ENCODE peak calls at places on chromosomes 6 and 20, in five cellular contexts. X is body of pancreas, M is AG09319, B is astrocyte, K is HepG2. Q is an unnamed sample.

GRCh38 chr6:53813096-53813495 is 18.3 kb downstream of the LRRC1 start:
- DNase-seq in X (no peak), M (no peak), B (no peak), K (no peak), Q (no peak)

GRCh38 chr20:52426856-52427255 is 235.3 kb upstream of the ZFP64 start:
- DNase-seq in X (no peak), M (no peak), B (no peak), K (no peak), Q (no peak)

GRCh38 chr6:112835078-112835477 is 487.9 kb downstream of the RFPL4B start:
- DNase-seq in X (no peak), M (no peak), B (no peak), K (no peak), Q (no peak)

GRCh38 chr20:53866787-53867740 is 203.3 kb downstream of the BCAS1 start:
- DNase-seq in X (no peak), M (no peak), B (no peak), K (peak), Q (no peak)

GRCh38 chr20:14444106-14444505 is 106.7 kb upstream of the FLRT3 start:
- DNase-seq in X (no peak), M (no peak), B (no peak), K (no peak), Q (no peak)

GRCh38 chr6:98041921-98042320 is 758.9 kb upstream of the MMS22L start:
- DNase-seq in X (no peak), M (no peak), B (peak), K (no peak), Q (no peak)

GRCh38 chr6:106648651-106649308 is 19.4 kb downstream of the QRSL1 start:
- DNase-seq in X (no peak), M (no peak), B (no peak), K (no peak), Q (no peak)

GRCh38 chr6:112031956-112032355 is 21.9 kb upstream of the CCN6 start:
- DNase-seq in X (no peak), M (no peak), B (no peak), K (no peak), Q (no peak)

GRCh38 chr6:27592481-27593199 is 119.7 kb upstream of the ZNF184 start:
- DNase-seq in X (no peak), M (peak), B (peak), K (peak), Q (peak)

GRCh38 chr6:166441641-166442078 is 58.9 kb upstream of the MPC1 start:
- DNase-seq in X (no peak), M (no peak), B (no peak), K (no peak), Q (no peak)

GRCh38 chr6:14751645-14752173 is 494.2 kb upstream of the JARID2 start:
- DNase-seq in X (no peak), M (no peak), B (no peak), K (no peak), Q (no peak)

GRCh38 chr6:25402125-25402524 is 123.0 kb downstream of the CARMIL1 start:
- DNase-seq in X (no peak), M (no peak), B (no peak), K (no peak), Q (no peak)

GRCh38 chr6:72746276-72746675 is 124.4 kb downstream of the KCNQ5 start:
- DNase-seq in X (no peak), M (no peak), B (peak), K (no peak), Q (no peak)

GRCh38 chr6:126721581-126722145 is 381.7 kb downstream of the CENPW start:
- DNase-seq in X (no peak), M (peak), B (peak), K (no peak), Q (peak)

DNA sequence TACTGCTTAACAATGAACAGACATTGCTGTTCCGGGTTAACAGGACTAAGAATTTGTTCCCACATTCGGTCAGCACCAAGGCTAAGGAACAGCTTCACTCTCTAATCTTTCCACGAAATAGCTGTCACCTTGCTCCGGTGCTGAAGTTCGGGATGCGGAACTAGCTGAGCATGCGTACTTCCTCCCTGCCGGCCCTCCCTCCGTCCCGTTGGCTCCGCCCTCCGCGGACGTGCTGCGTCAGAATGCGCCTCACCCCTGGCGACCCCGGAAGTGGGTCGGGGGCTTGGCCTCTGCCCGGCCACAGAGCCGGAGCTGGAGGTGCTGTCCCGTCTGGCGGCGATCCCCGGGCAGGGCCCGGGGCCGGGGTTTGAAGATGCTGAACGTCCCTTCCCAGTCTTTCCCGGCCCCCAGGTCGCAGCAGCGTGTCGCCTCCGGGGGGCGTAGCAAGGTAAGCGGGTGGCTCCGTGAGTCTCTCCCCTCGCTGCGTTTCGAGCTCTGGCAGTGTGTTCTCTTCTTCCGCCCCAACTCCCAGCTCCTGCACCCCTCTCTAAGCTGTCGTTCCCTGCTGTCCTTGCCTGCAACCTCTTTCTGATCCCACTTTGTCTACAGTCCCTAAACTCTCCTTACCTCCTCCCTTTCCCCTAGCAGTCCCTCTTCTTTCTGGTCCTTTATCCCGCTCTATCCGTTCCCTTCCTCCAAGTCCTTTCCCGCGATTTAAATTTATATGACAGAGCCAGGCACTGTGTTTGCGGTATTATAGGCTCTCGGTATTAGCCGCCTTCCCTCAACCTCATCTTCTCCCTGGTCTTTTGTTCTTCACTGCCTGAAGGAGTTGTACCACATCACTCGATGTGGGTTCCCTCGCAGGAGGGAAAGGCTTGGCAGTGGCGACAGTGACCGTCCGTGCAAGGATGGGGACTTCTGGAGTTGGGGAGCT is at the start of gene CYB5R4:
- DNase-seq in X (peak), M (peak), B (peak), K (peak), Q (peak)
- TF ChIP-seq CTCF in X (peak), M (peak), B (peak), K (peak), Q (peak)

GRCh38 chr6:39362487-39362865 is 40.0 kb upstream of the KCNK16 start:
- DNase-seq in X (no peak), M (no peak), B (no peak), K (no peak), Q (no peak)
- TF ChIP-seq CTCF in X (no peak), M (peak), B (peak), K (no peak), Q (no peak)

GRCh38 chr20:63215101-63216040 is 560 bp downstream of the YTHDF1 start:
- DNase-seq in X (peak), M (peak), B (peak), K (peak), Q (no peak)
- TF ChIP-seq CTCF in X (peak), M (peak), B (peak), K (peak), Q (peak)

GRCh38 chr20:60715172-60715571 is 536.9 kb upstream of the CDH4 start:
- DNase-seq in X (no peak), M (no peak), B (no peak), K (no peak), Q (no peak)
- TF ChIP-seq CTCF in X (no peak), M (no peak), B (no peak), K (peak), Q (no peak)

DNA sequence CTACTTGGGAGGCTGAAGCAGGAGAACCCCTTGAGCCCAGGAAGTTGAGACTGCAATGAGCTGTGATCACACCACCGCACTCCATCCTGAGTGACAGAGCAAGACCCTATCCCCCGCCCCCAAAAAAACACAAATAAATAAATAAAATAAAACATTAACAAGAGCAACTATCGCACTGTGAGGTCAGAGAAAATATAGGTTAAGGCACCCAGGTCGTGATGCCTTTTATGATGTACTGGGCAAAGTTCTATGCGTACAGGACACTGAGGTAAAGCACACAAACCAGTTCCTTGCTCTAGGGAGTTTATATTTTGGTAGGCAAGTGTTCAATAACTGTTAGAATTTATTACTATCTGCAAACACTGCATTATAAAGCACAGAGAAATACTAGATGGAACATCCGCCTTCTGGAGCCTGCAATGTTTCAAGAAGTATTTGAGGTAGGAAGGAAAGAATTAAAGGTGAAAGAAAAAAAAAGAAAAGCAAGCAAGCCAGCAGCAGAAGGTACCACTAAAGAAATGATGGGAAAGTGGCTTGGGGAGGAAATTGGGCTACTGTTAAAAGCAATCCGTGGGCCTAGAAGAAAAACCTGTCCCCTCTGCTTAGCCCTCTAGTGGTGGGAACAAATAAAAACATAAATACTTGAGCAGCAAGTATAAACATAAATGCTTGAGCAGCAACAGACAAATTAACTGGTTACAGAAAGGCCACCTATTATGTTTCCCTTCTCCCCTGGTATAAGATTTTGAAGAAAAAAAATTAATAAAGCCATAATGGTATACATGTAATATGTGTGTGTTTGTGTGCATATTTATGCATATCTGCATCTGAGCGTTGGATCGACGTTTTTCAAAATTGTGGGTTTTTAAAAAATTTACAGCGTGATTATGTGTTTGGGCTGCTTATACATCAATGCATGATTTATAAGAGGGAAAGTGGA is 128.0 kb downstream of the PHACTR1 start:
- DNase-seq in X (no peak), M (no peak), B (peak), K (peak), Q (no peak)
- TF ChIP-seq CTCF in X (peak), M (peak), B (peak), K (peak), Q (peak)

GRCh38 chr20:38446441-38447209 is 11.5 kb upstream of the SNHG17 start:
- DNase-seq in X (peak), M (peak), B (peak), K (peak), Q (peak)
- TF ChIP-seq CTCF in X (peak), M (peak), B (peak), K (peak), Q (peak)